ENCODE peak calls at places on chromosomes 11 and 22, in six cellular contexts. T is ascending aorta, O is IMR-90, F is HepG2, K is mammary epithelial cell, J is pancreas. U is an unnamed sample.

GRCh38 chr22:17945851-17946690 is 78.3 kb downstream of the MICAL3 start:
- DNase-seq in T (no peak), O (no peak), F (no peak), K (no peak), J (no peak), U (no peak)

GRCh38 chr11:62054484-62055121 is 69.2 kb upstream of the INCENP start:
- DNase-seq in T (no peak), O (peak; percentile 34), F (peak; percentile 78), K (peak; percentile 42), J (peak; percentile 56), U (no peak)

GRCh38 chr11:57974830-57975229 is 48.9 kb upstream of the OR9Q1 start:
- DNase-seq in T (no peak), O (no peak), F (no peak), K (no peak), J (no peak), U (no peak)

GRCh38 chr11:68214173-68215086 is 1.3 kb upstream of the KMT5B start:
- DNase-seq in T (peak; percentile 65), O (no peak), F (no peak), K (no peak), J (peak; percentile 40), U (peak; percentile 10)

GRCh38 chr11:7246179-7246578 is 5.5 kb upstream of the SYT9 start:
- DNase-seq in T (no peak), O (no peak), F (no peak), K (peak; percentile 47), J (no peak), U (no peak)

GRCh38 chr11:34682822-34683221 is 61.9 kb downstream of the EHF start:
- DNase-seq in T (no peak), O (peak; percentile 39), F (no peak), K (peak; percentile 52), J (no peak), U (no peak)

GRCh38 chr22:43789452-43789851 is 22.7 kb downstream of the EFCAB6 start:
- DNase-seq in T (no peak), O (peak; percentile 99), F (no peak), K (peak; percentile 94), J (no peak), U (peak; percentile 55)

GRCh38 chr22:46754110-46754799 is 8.2 kb upstream of the TBC1D22A start:
- DNase-seq in T (peak; percentile 99), O (peak; percentile 99), F (peak; percentile 92), K (peak; percentile 94), J (peak; percentile 94), U (peak; percentile 93)

GRCh38 chr11:26187639-26188038 is 144.3 kb upstream of the ANO3 start:
- DNase-seq in T (no peak), O (peak; percentile 82), F (peak; percentile 62), K (peak; percentile 73), J (no peak), U (no peak)

GRCh38 chr22:42820075-42820763 is 36.9 kb downstream of the ARFGAP3 start:
- DNase-seq in T (peak; percentile 27), O (peak; percentile 93), F (no peak), K (peak; percentile 82), J (no peak), U (no peak)

GRCh38 chr22:50672041-50672440 is 582 bp upstream of the SHANK3 start:
- DNase-seq in T (no peak), O (no peak), F (no peak), K (no peak), J (no peak), U (no peak)

GRCh38 chr22:50674606-50675552 is 2.3 kb downstream of the SHANK3 start:
- DNase-seq in T (peak; percentile 61), O (no peak), F (peak; percentile 32), K (peak; percentile 82), J (peak; percentile 50), U (no peak)

GRCh38 chr22:50674127-50674493 is 1.5 kb downstream of the SHANK3 start:
- DNase-seq in T (no peak), O (no peak), F (no peak), K (no peak), J (no peak), U (no peak)

GRCh38 chr22:50672471-50673230 is at the start of gene SHANK3:
- DNase-seq in T (peak; percentile 65), O (no peak), F (no peak), K (no peak), J (no peak), U (peak; percentile 81)

DNA sequence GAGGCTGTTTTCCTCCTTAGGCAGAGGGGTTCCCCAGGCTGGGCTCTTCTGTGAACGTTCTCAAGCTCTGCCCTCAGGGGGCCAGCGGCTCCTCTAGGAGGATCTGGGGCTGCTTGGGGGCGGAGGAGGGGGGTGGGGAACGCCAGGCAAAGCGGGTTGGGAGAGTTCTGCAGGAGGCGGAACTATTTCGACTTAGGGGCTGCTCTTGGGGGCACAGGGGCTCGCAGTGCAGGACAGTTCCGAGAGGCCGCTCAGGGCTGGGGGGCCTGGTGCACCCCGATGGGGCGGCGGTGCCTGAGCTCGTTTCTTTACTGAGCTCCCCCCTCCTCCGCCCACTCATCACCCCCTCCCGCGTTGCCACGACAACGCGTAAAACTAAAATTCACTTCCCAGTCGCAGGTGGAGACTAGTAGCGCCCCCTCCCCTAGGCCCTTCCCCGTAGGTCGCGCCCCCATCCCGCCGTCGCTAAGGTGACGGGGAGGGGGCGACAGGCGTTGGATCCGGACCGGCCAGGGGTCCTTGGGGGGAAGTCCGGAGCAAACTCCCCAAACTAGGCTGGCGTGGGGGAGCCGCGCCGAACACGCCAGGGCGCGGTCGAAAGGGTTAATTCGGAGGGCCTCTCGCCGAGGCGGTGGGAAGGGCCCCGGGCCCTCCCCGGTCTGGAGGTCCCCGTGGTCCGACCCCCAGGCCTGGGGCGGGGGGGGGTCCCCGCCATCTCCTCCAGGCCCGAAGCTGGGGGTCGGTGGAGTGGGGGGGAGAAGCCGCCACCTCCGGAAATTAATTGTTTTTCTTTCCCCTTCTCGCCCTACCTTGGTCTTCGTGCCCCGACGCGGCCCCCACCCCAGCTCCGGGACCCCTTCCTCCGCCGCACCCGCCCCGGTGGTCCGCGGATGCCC is 856 bp downstream of the SHANK3 start:
- DNase-seq in T (peak; percentile 59), O (no peak), F (no peak), K (no peak), J (no peak), U (no peak)
- H3K4me3 ChIP-seq in T (peak overlapping the region; percentile 42), O (peak overlapping the region; percentile 2), F (no peak overlapping the region), K (peak overlapping the region; percentile 41), J (no peak overlapping the region), U (peak overlapping the region; percentile 62)

DNA sequence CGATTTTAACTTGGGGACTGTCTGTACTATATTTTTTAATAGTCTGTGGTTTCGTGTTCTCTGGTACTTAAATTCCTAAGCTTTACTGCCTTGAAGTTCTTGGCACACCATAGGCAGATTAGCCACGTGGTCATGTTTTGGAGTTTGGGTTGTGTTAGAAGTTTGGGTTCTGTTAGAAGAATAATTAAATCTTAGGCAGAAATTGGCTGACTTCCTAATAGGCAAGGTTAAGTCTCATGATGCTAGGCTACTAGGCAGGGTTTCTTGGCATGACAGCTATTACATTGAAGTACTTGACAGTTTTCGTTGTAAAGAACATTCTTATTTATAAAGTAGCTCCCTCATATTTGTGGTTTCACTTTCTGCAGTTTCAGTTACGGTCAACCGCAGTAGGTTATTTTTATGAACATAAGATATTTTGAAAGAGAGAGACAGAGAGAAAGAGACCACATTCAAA is 30.0 kb upstream of the MMP7 start:
- DNase-seq in T (no peak), O (peak; percentile 52), F (no peak), K (peak; percentile 85), J (no peak), U (no peak)
- TF ChIP-seq CTCF in T (no peak), O (no peak), F (no peak), K (no peak), J (no peak), U (no peak)

DNA sequence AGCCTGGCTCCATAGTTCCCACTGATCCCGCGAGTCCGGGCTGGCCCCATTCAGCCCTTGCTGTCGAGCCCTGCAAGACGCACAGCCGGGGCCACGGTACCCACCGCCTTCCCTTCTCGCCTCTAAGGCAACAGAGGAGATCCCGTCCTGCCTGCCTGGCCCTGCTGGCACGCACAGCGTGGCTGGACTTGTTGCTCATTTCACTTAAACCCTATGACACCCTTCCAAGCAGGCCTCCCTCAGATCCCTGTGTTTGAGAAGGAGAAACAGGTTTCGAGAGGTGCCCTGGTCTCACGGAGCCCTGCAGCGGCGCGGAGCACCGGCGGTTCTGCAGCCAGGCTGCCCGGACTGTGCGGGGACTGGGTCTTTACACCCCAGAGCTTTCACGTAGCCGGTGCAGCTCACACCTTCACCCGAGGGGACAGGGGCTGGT is 1048.4 kb downstream of the BRD1 start:
- DNase-seq in T (no peak), O (no peak), F (no peak), K (no peak), J (no peak), U (no peak)
- H3K9me3 ChIP-seq in T (no peaks in the 10 kb centered on the region), O (peaks cover 58% of the 10 kb centered on the region), F (peaks cover 18% of the 10 kb centered on the region), K (peaks cover 47% of the 10 kb centered on the region), J (no peaks in the 10 kb centered on the region), U (no peaks in the 10 kb centered on the region)

GRCh38 chr22:38177044-38177443 is 4.6 kb downstream of the PLA2G6 start:
- DNase-seq in T (no peak), O (no peak), F (no peak), K (no peak), J (no peak), U (no peak)

GRCh38 chr22:38177926-38178604 is 3.6 kb downstream of the PLA2G6 start:
- DNase-seq in T (no peak), O (peak; percentile 89), F (peak; percentile 94), K (peak; percentile 83), J (no peak), U (no peak)

GRCh38 chr22:38174626-38175025 is 7.0 kb downstream of the PLA2G6 start:
- DNase-seq in T (no peak), O (no peak), F (no peak), K (no peak), J (no peak), U (no peak)

GRCh38 chr22:38175206-38176118 is 6.2 kb downstream of the PLA2G6 start:
- DNase-seq in T (no peak), O (no peak), F (no peak), K (no peak), J (no peak), U (no peak)

DNA sequence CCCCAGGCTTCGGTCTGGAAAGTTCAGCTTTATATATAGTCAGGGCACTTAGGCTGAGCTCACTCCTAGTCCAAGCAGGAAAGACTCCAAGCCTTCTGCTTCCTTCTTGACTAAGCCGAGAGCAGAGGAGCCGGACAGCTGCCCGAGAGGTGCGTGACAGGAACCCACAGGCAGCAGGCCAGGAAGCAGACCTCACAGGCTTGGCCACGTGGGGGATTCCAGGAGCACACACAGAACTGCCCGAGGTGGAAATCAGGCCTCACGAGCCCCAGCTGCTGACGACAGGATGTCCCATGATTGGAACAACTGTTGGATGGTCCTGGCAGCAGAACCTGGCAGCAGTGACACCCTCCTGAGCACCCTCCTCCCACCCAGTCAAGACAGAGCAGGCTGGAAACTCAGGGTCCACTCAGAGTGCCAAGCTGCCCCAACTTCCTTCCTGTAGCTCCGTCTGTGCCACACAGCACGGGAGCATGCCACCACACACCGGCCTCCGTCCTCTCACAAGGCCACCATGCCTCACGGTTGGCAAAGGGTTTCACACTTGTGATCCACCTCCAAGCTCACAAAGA is 5.4 kb downstream of the PLA2G6 start:
- DNase-seq in T (peak; percentile 84), O (peak; percentile 98), F (no peak), K (peak; percentile 80), J (no peak), U (peak; percentile 88)
- H3K4me3 ChIP-seq in T (no peak overlapping the region), O (no peak overlapping the region), F (no peak overlapping the region), K (no peak overlapping the region), J (no peak overlapping the region), U (no peak overlapping the region)